ENCODE peak calls at places on chromosomes 3 and 15, in nine cellular contexts. D, N, H, Y, V, R, F, T and W are unnamed samples.

GRCh38 chr3:112653881-112654300 is 12.9 kb upstream of the CCDC80 start:
- DNase-seq in D (no peak), N (no peak), H (peak), Y (peak), V (peak), R (no peak), F (peak), T (no peak), W (no peak)

GRCh38 chr3:54085936-54086335 is 36.4 kb upstream of the CACNA2D3 start:
- DNase-seq in D (no peak), N (no peak), H (no peak), Y (no peak), V (no peak), R (no peak), F (no peak), T (no peak), W (no peak)

GRCh38 chr15:47516576-47517371 is 200.5 kb upstream of the SEMA6D start:
- DNase-seq in D (no peak), N (no peak), H (no peak), Y (peak), V (peak), R (no peak), F (peak), T (no peak), W (no peak)

GRCh38 chr15:69415381-69415780 is 1.2 kb downstream of the KIF23 start:
- DNase-seq in D (no peak), N (no peak), H (no peak), Y (peak), V (no peak), R (no peak), F (peak), T (no peak), W (no peak)

GRCh38 chr3:880371-880770 is 212.5 kb upstream of the CNTN6 start:
- DNase-seq in D (no peak), N (no peak), H (no peak), Y (no peak), V (no peak), R (no peak), F (no peak), T (no peak), W (no peak)

GRCh38 chr3:149134560-149134959 is 5.1 kb downstream of the HPS3 start:
- DNase-seq in D (no peak), N (no peak), H (no peak), Y (peak), V (peak), R (no peak), F (peak), T (no peak), W (no peak)

GRCh38 chr15:42100021-42100800 is 5.8 kb upstream of the PLA2G4D start:
- DNase-seq in D (no peak), N (no peak), H (no peak), Y (peak), V (peak), R (no peak), F (no peak), T (no peak), W (no peak)

GRCh38 chr3:164387236-164387635 is 691.1 kb downstream of the SI start:
- DNase-seq in D (no peak), N (no peak), H (no peak), Y (no peak), V (no peak), R (no peak), F (no peak), T (no peak), W (no peak)

GRCh38 chr3:178849220-178849910 is 222.2 kb downstream of the ZMAT3 start:
- DNase-seq in D (no peak), N (no peak), H (no peak), Y (no peak), V (no peak), R (no peak), F (peak), T (no peak), W (no peak)

GRCh38 chr15:38530113-38530512 is 34.5 kb downstream of the RASGRP1 start:
- DNase-seq in D (no peak), N (no peak), H (no peak), Y (no peak), V (no peak), R (no peak), F (no peak), T (no peak), W (no peak)

GRCh38 chr3:173920386-173920785 is 522.8 kb downstream of the NLGN1 start:
- DNase-seq in D (no peak), N (no peak), H (no peak), Y (no peak), V (peak), R (peak), F (no peak), T (no peak), W (no peak)

GRCh38 chr3:7800006-7800780 is 701.4 kb upstream of the LMCD1 start:
- DNase-seq in D (no peak), N (no peak), H (no peak), Y (no peak), V (peak), R (no peak), F (peak), T (no peak), W (no peak)
- TF ChIP-seq CTCF in D (peak), N (no peak), H (no peak), Y (no peak), V (no peak), R (peak), F (no peak), T (peak), W (no peak)

GRCh38 chr15:70636540-70637165 is 126.7 kb downstream of the UACA start:
- DNase-seq in D (peak), N (peak), H (no peak), Y (no peak), V (no peak), R (no peak), F (peak), T (no peak), W (no peak)
- TF ChIP-seq CTCF in D (peak), N (no peak), H (peak), Y (peak), V (peak), R (no peak), F (peak), T (no peak), W (peak)

GRCh38 chr3:11530153-11530721 is 113.5 kb downstream of the VGLL4 start:
- DNase-seq in D (no peak), N (no peak), H (peak), Y (peak), V (peak), R (no peak), F (peak), T (no peak), W (peak)
- TF ChIP-seq CTCF in D (no peak), N (no peak), H (peak), Y (no peak), V (peak), R (no peak), F (peak), T (no peak), W (no peak)

GRCh38 chr15:88797648-88798339 is 5.4 kb upstream of the ACAN start:
- DNase-seq in D (no peak), N (no peak), H (no peak), Y (no peak), V (no peak), R (no peak), F (no peak), T (no peak), W (no peak)

GRCh38 chr15:88802250-88802990 is 816 bp upstream of the ACAN start:
- DNase-seq in D (no peak), N (no peak), H (no peak), Y (no peak), V (no peak), R (no peak), F (no peak), T (no peak), W (no peak)

GRCh38 chr15:88802991-88803240 is 320 bp upstream of the ACAN start:
- DNase-seq in D (no peak), N (no peak), H (no peak), Y (no peak), V (no peak), R (no peak), F (no peak), T (peak), W (no peak)

GRCh38 chr15:88799341-88799740 is 3.9 kb upstream of the ACAN start:
- DNase-seq in D (no peak), N (no peak), H (no peak), Y (no peak), V (no peak), R (no peak), F (no peak), T (no peak), W (no peak)

GRCh38 chr15:88800026-88800425 is 3.2 kb upstream of the ACAN start:
- DNase-seq in D (no peak), N (no peak), H (no peak), Y (no peak), V (peak), R (no peak), F (no peak), T (no peak), W (no peak)
- TF ChIP-seq CTCF in D (no peak), N (no peak), H (no peak), Y (no peak), V (no peak), R (no peak), F (no peak), T (no peak), W (no peak)

GRCh38 chr3:190339130-190339529 is 16.9 kb upstream of the CLDN1 start:
- DNase-seq in D (no peak), N (no peak), H (no peak), Y (peak), V (peak), R (peak), F (no peak), T (no peak), W (no peak)
- TF ChIP-seq CTCF in D (peak), N (no peak), H (peak), Y (peak), V (peak), R (peak), F (peak), T (peak), W (no peak)

GRCh38 chr3:55626284-55626675 is 139.2 kb upstream of the WNT5A start:
- DNase-seq in D (no peak), N (no peak), H (no peak), Y (no peak), V (no peak), R (no peak), F (no peak), T (no peak), W (no peak)

GRCh38 chr3:55630921-55631299 is 143.8 kb upstream of the WNT5A start:
- DNase-seq in D (no peak), N (no peak), H (no peak), Y (no peak), V (no peak), R (no peak), F (no peak), T (no peak), W (no peak)

GRCh38 chr3:55631766-55632331 is 144.7 kb upstream of the WNT5A start:
- DNase-seq in D (no peak), N (no peak), H (no peak), Y (no peak), V (no peak), R (no peak), F (no peak), T (no peak), W (no peak)

GRCh38 chr3:55630280-55630920 is 143.3 kb upstream of the WNT5A start:
- DNase-seq in D (no peak), N (no peak), H (no peak), Y (no peak), V (no peak), R (no peak), F (no peak), T (no peak), W (no peak)

GRCh38 chr3:55629432-55629831 is 142.3 kb upstream of the WNT5A start:
- DNase-seq in D (no peak), N (no peak), H (no peak), Y (peak), V (peak), R (no peak), F (no peak), T (no peak), W (no peak)
- TF ChIP-seq CTCF in D (no peak), N (no peak), H (no peak), Y (no peak), V (no peak), R (no peak), F (no peak), T (no peak), W (no peak)

GRCh38 chr15:101376615-101377395 is 81.8 kb upstream of the SNRPA1 start:
- DNase-seq in D (no peak), N (no peak), H (no peak), Y (no peak), V (no peak), R (no peak), F (no peak), T (no peak), W (no peak)
- TF ChIP-seq CTCF in D (no peak), N (no peak), H (no peak), Y (no peak), V (no peak), R (no peak), F (no peak), T (no peak), W (no peak)

DNA sequence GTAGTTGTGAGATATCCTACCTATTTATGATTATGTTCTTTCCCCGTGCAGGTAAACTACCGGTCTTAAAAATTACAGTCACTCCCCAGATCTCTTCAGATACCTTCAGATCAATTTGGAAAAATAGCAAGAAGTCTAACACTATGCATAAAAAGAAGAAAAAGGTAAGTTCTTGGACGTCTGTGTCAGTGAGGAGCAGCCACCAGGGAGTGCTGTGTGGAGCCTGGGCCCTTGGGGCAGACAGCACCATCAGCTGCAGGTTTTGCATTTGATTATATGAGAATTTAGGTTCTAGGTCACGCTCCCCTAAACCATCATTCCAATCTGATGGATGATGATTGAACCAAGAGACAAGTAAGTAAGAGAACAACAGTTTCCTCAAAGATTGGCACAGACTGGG is 8.9 kb upstream of the RNF7 start:
- DNase-seq in D (no peak), N (peak), H (no peak), Y (no peak), V (no peak), R (no peak), F (no peak), T (no peak), W (no peak)
- TF ChIP-seq CTCF in D (no peak), N (no peak), H (peak), Y (peak), V (peak), R (peak), F (no peak), T (no peak), W (no peak)

GRCh38 chr3:104610730-104611652 is 755.7 kb upstream of the ALCAM start:
- DNase-seq in D (no peak), N (no peak), H (no peak), Y (no peak), V (peak), R (no peak), F (no peak), T (no peak), W (no peak)
- TF ChIP-seq CTCF in D (no peak), N (no peak), H (peak), Y (peak), V (no peak), R (no peak), F (no peak), T (peak), W (no peak)

GRCh38 chr3:185521349-185522138 is 22.7 kb upstream of the TMEM41A start:
- DNase-seq in D (no peak), N (no peak), H (no peak), Y (no peak), V (no peak), R (no peak), F (no peak), T (no peak), W (no peak)

GRCh38 chr3:185517387-185517786 is 18.6 kb upstream of the TMEM41A start:
- DNase-seq in D (no peak), N (no peak), H (no peak), Y (no peak), V (no peak), R (no peak), F (no peak), T (no peak), W (no peak)

GRCh38 chr3:185519021-185519420 is 20.2 kb upstream of the TMEM41A start:
- DNase-seq in D (no peak), N (no peak), H (no peak), Y (no peak), V (peak), R (no peak), F (no peak), T (no peak), W (no peak)
- TF ChIP-seq CTCF in D (peak), N (no peak), H (no peak), Y (no peak), V (no peak), R (no peak), F (no peak), T (no peak), W (no peak)